ENCODE peak calls at places on chromosome 14, in four cellular contexts. D, R, H and B are unnamed samples.

GRCh38 chr14:98822917-98823316 is 449.1 kb downstream of the BCL11B start:
- DNase-seq in D (peak; percentile 7), R (no peak), H (no peak), B (no peak)

GRCh38 chr14:95290769-95291440 is 28.8 kb downstream of the CLMN start:
- DNase-seq in D (no peak), R (no peak), H (no peak), B (no peak)

GRCh38 chr14:82911930-82912329 is 1378.3 kb upstream of the SEL1L start:
- DNase-seq in D (no peak), R (no peak), H (no peak), B (no peak)

GRCh38 chr14:57168138-57168695 is 100.5 kb downstream of the EXOC5 start:
- DNase-seq in D (no peak), R (no peak), H (no peak), B (no peak)

GRCh38 chr14:23398348-23398747 is 9.7 kb downstream of the MYH6 start:
- DNase-seq in D (no peak), R (no peak), H (no peak), B (no peak)

GRCh38 chr14:103762547-103762946 is 46.9 kb downstream of the ZFYVE21 start:
- DNase-seq in D (no peak), R (no peak), H (no peak), B (no peak)

GRCh38 chr14:31705731-31706130 is 144.5 kb downstream of the NUBPL start:
- DNase-seq in D (no peak), R (no peak), H (no peak), B (no peak)

GRCh38 chr14:96741151-96741977 is 55.8 kb upstream of the VRK1 start:
- DNase-seq in D (peak; percentile 79), R (no peak), H (no peak), B (peak; percentile 39)

GRCh38 chr14:56243110-56243509 is 124.9 kb downstream of the PELI2 start:
- DNase-seq in D (no peak), R (no peak), H (no peak), B (no peak)

GRCh38 chr14:101506211-101506920 is 54.9 kb upstream of the DIO3 start:
- DNase-seq in D (no peak), R (no peak), H (no peak), B (no peak)

GRCh38 chr14:99605299-99605961 is 1.4 kb upstream of the CCDC85C start:
- DNase-seq in D (peak; percentile 79), R (peak; percentile 28), H (no peak), B (peak; percentile 51)

GRCh38 chr14:33229269-33229924 is 290.7 kb downstream of the NPAS3 start:
- DNase-seq in D (no peak), R (no peak), H (no peak), B (no peak)

GRCh38 chr14:102120888-102121287 is 18.8 kb upstream of the WDR20 start:
- DNase-seq in D (no peak), R (no peak), H (no peak), B (no peak)

GRCh38 chr14:53128303-53128702 is 24.8 kb downstream of the DDHD1 start:
- DNase-seq in D (no peak), R (no peak), H (no peak), B (no peak)

GRCh38 chr14:104552738-104553125 is 26.8 kb upstream of the C14orf180 start:
- DNase-seq in D (no peak), R (no peak), H (no peak), B (no peak)

GRCh38 chr14:50122291-50122690 is 5.9 kb upstream of the VCPKMT start:
- DNase-seq in D (no peak), R (no peak), H (no peak), B (no peak)

GRCh38 chr14:36130186-36130585 is 46.3 kb downstream of the PTCSC3 start:
- DNase-seq in D (no peak), R (no peak), H (no peak), B (no peak)

GRCh38 chr14:20684662-20685456 is 499 bp downstream of the RNASE4 start:
- DNase-seq in D (no peak), R (peak; percentile 46), H (no peak), B (peak; percentile 34)

GRCh38 chr14:53956427-53957201 is at the start of gene BMP4:
- DNase-seq in D (peak; percentile 45), R (peak; percentile 82), H (no peak), B (no peak)

GRCh38 chr14:80304125-80304766 is 92.9 kb upstream of the DIO2 start:
- DNase-seq in D (no peak), R (no peak), H (no peak), B (no peak)

GRCh38 chr14:87334997-87335675 is 657.8 kb downstream of the GALC start:
- DNase-seq in D (no peak), R (no peak), H (no peak), B (no peak)

GRCh38 chr14:95491936-95492608 is 24.4 kb downstream of the SYNE3 start:
- DNase-seq in D (no peak), R (no peak), H (no peak), B (no peak)

GRCh38 chr14:53450871-53451270 is 297.7 kb upstream of the DDHD1 start:
- DNase-seq in D (no peak), R (peak; percentile 78), H (no peak), B (no peak)

GRCh38 chr14:76870146-76870545 is 43.9 kb downstream of the LRRC74A start:
- DNase-seq in D (no peak), R (peak; percentile 16), H (no peak), B (peak; percentile 45)

GRCh38 chr14:78448483-78449094 is 278.4 kb downstream of the NRXN3 start:
- DNase-seq in D (peak; percentile 69), R (peak; percentile 15), H (peak; percentile 45), B (peak; percentile 40)

GRCh38 chr14:92510972-92511371 is 2.6 kb upstream of the RIN3 start:
- DNase-seq in D (no peak), R (peak; percentile 48), H (no peak), B (no peak)

GRCh38 chr14:32329146-32329545 is at the start of gene AKAP6:
- DNase-seq in D (peak; percentile 10), R (no peak), H (no peak), B (no peak)

GRCh38 chr14:57382283-57382682 is 8.1 kb upstream of the NAA30 start:
- DNase-seq in D (no peak), R (peak; percentile 42), H (no peak), B (peak; percentile 38)

GRCh38 chr14:50845166-50845565 is 14.2 kb upstream of the NIN start:
- DNase-seq in D (no peak), R (no peak), H (no peak), B (no peak)

GRCh38 chr14:106044949-106045596 is 518.7 kb downstream of the TMEM121 start:
- DNase-seq in D (peak; percentile 31), R (peak; percentile 83), H (no peak), B (peak; percentile 19)

GRCh38 chr14:105126126-105126969 is 42.2 kb downstream of the JAG2 start:
- DNase-seq in D (no peak), R (peak; percentile 35), H (no peak), B (no peak)

GRCh38 chr14:71246539-71246938 is 339.3 kb downstream of the PCNX1 start:
- DNase-seq in D (no peak), R (no peak), H (no peak), B (no peak)

GRCh38 chr14:20631023-20631820 is 10.3 kb downstream of the OR6S1 start:
- DNase-seq in D (peak; percentile 36), R (peak; percentile 79), H (no peak), B (peak; percentile 69)

GRCh38 chr14:103520269-103520656 is 2.4 kb downstream of the CKB start:
- DNase-seq in D (no peak), R (no peak), H (no peak), B (no peak)

GRCh38 chr14:94474581-94475031 is 1.4 kb downstream of the SERPINA9 start:
- DNase-seq in D (no peak), R (no peak), H (no peak), B (peak; percentile 28)

GRCh38 chr14:38065101-38065762 is 142.5 kb upstream of the SSTR1 start:
- DNase-seq in D (no peak), R (no peak), H (no peak), B (no peak)

GRCh38 chr14:72771561-72771960 is 122.3 kb downstream of the DPF3 start:
- DNase-seq in D (no peak), R (no peak), H (no peak), B (no peak)

GRCh38 chr14:100056964-100057817 is 8.0 kb upstream of the EVL start:
- DNase-seq in D (no peak), R (no peak), H (no peak), B (peak; percentile 23)

GRCh38 chr14:77579065-77579464 is 37.4 kb downstream of the SPTLC2 start:
- DNase-seq in D (no peak), R (no peak), H (no peak), B (no peak)

GRCh38 chr14:73787760-73788508 is 63.7 kb upstream of the PTGR2 start:
- DNase-seq in D (no peak), R (no peak), H (no peak), B (no peak)

GRCh38 chr14:70192915-70193314 is 4.2 kb upstream of the SLC8A3 start:
- DNase-seq in D (no peak), R (peak; percentile 10), H (no peak), B (no peak)
- TF ChIP-seq MYC in D (no peak), R (no peak), H (no peak), B (no peak)

GRCh38 chr14:52073251-52073650 is 4.4 kb upstream of the NID2 start:
- DNase-seq in D (no peak), R (no peak), H (no peak), B (no peak)
- TF ChIP-seq KDM1A in D (no peak), R (no peak), H (no peak), B (no peak)

GRCh38 chr14:35050652-35051051 is 4.6 kb downstream of the FAM177A1 start:
- DNase-seq in D (peak; percentile 46), R (peak; percentile 87), H (no peak), B (peak; percentile 37)
- TF ChIP-seq MYC in D (no peak), R (no peak), H (no peak), B (no peak)

DNA sequence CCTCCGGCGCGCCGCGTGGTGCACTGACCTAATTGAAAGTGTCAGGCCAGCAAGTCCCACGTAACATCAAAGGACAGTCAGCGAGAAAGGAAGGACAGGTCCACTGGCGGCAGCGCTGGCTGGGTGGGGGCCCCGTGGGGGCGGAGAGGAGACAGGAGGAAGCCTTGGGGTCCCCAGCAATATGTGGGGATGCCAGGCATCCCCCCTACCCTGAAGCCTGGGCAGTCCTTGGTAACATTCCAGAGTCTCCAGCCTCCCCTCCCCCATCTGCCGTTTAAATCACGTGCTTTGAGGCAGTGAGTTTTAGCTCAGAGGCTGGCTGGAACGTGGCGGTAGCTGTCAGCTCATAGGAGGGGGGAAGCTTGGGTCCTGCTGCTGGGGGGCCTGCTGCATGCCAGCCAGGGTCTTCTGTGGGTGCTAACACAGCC is 159.2 kb downstream of the CALM1 start:
- DNase-seq in D (no peak), R (peak; percentile 29), H (no peak), B (no peak)
- TF ChIP-seq KDM1A in D (no peak), R (no peak), H (no peak), B (no peak)